ENCODE peak calls at places on chromosomes 4 and X, in nine cellular contexts. H is A673; C is caudate nucleus; Z is ascending aorta; O is GM23338; E is activated T-helper 1 cell treated with anti-CD3 and anti-CD28 coated beads, Interleukin-2, amount 50 U/mL, for 16 hours; X is mucosa of gallbladder; K is dorsolateral prefrontal cortex; S is iPS-NIHi11. Y is an unnamed sample.
A peak's percentile ranks its signal among the peaks of the same experiment; 100 is the strongest.

GRCh38 chr4:105714932-105715331 is 6.3 kb downstream of the GSTCD start:
- DNase-seq in E (no peak), X (no peak), K (no peak), S (no peak), C (no peak), O (no peak), H (no peak), Z (no peak), Y (no peak)

GRCh38 chrX:37685452-37686347 is at the start of gene XK:
- DNase-seq in Z (no peak), K (peak; percentile 41), E (peak; percentile 4), X (peak; percentile 30), C (peak; percentile 11), H (peak; percentile 61), S (peak; percentile 50), O (peak; percentile 74), Y (peak; percentile 10)

GRCh38 chr4:165945991-165946390 is 73.0 kb downstream of the TLL1 start:
- DNase-seq in C (no peak), S (no peak), E (no peak), H (no peak), Z (no peak), K (no peak), X (no peak), O (no peak), Y (no peak)

GRCh38 chr4:128516568-128516967 is 229.0 kb upstream of the PGRMC2 start:
- DNase-seq in H (no peak), E (no peak), K (no peak), C (no peak), O (no peak), S (no peak), Z (no peak), X (no peak), Y (no peak)

GRCh38 chr4:30720656-30721352 is 635 bp downstream of the PCDH7 start:
- DNase-seq in S (peak; percentile 19), Z (no peak), E (no peak), H (peak; percentile 68), X (no peak), O (peak; percentile 64), C (no peak), K (peak; percentile 32), Y (no peak)

GRCh38 chrX:41553688-41554087 is 106.5 kb downstream of the NYX start:
- DNase-seq in H (no peak), S (no peak), E (no peak), O (no peak), X (no peak), K (no peak), Z (no peak), C (no peak), Y (no peak)

GRCh38 chrX:102651242-102651967 is at the start of gene GPRASP1:
- DNase-seq in C (peak; percentile 17), H (peak; percentile 45), K (peak; percentile 65), Z (no peak), S (peak; percentile 26), E (peak; percentile 35), X (peak; percentile 49), O (peak; percentile 69), Y (peak; percentile 41)

GRCh38 chr4:7186081-7186480 is 6.3 kb upstream of the SORCS2 start:
- DNase-seq in S (peak; percentile 85), Z (no peak), X (no peak), E (no peak), H (no peak), C (no peak), K (no peak), O (peak; percentile 72), Y (no peak)

GRCh38 chr4:72893354-72894066 is 176.0 kb downstream of the COX18 start:
- DNase-seq in K (no peak), Z (no peak), X (no peak), E (no peak), O (no peak), H (no peak), S (no peak), C (no peak), Y (no peak)

GRCh38 chr4:141870152-141870551 is 233.8 kb downstream of the IL15 start:
- DNase-seq in H (no peak), X (no peak), E (no peak), Z (no peak), S (no peak), C (no peak), O (no peak), K (no peak), Y (no peak)

GRCh38 chr4:56907009-56907408 is 691 bp upstream of the REST start:
- DNase-seq in H (no peak), X (no peak), K (no peak), O (peak; percentile 48), S (peak; percentile 46), Z (no peak), E (no peak), C (no peak), Y (no peak)

GRCh38 chr4:15805583-15806517 is 27.7 kb downstream of the CD38 start:
- DNase-seq in S (peak; percentile 62), C (no peak), Z (no peak), X (peak; percentile 45), E (no peak), H (peak; percentile 84), O (peak; percentile 86), K (no peak), Y (peak; percentile 41)

GRCh38 chrX:42739258-42739657 is 38.7 kb downstream of the PPP1R2C start:
- DNase-seq in S (no peak), C (no peak), K (no peak), Z (no peak), O (no peak), X (no peak), H (no peak), E (no peak), Y (no peak)

GRCh38 chrX:65406532-65406931 is 128.1 kb downstream of the LAS1L start:
- DNase-seq in E (no peak), C (no peak), O (peak; percentile 23), Z (no peak), S (peak; percentile 46), H (peak; percentile 1), K (no peak), X (no peak), Y (peak; percentile 6)

GRCh38 chr4:123406862-123407261 is 10.3 kb downstream of the SPRY1 start:
- DNase-seq in O (no peak), S (no peak), C (no peak), K (no peak), X (no peak), Z (no peak), H (no peak), E (no peak), Y (no peak)

GRCh38 chrX:149871940-149872339 is 9.0 kb upstream of the MAGEA8 start:
- DNase-seq in K (no peak), Z (no peak), E (peak; percentile 51), H (peak; percentile 27), S (peak; percentile 22), C (no peak), X (no peak), O (peak; percentile 55), Y (no peak)

GRCh38 chr4:73222466-73223257 is 35.9 kb downstream of the ANKRD17 start:
- DNase-seq in X (peak; percentile 75), C (peak; percentile 47), Z (peak; percentile 33), S (peak; percentile 67), K (peak; percentile 45), O (peak; percentile 71), E (peak; percentile 23), H (peak; percentile 86), Y (peak; percentile 85)

GRCh38 chr4:119028296-119028695 is 107.3 kb upstream of the MYOZ2 start:
- DNase-seq in S (no peak), E (no peak), H (no peak), K (no peak), C (no peak), Z (no peak), O (no peak), X (no peak), Y (no peak)

GRCh38 chrX:46865281-46865680 is 28.4 kb downstream of the RP2 start:
- DNase-seq in Z (no peak), E (no peak), C (no peak), X (no peak), K (no peak), S (no peak), O (no peak), H (no peak), Y (no peak)

GRCh38 chr4:95363966-95364365 is 184.8 kb downstream of the UNC5C start:
- DNase-seq in Z (no peak), E (no peak), X (no peak), K (no peak), H (no peak), C (no peak), O (no peak), S (no peak), Y (no peak)

GRCh38 chrX:2404816-2405215 is 96.0 kb downstream of the DHRSX start:
- DNase-seq in H (no peak), C (no peak), S (no peak), E (no peak), Z (no peak), K (no peak), O (no peak), X (no peak), Y (no peak)

GRCh38 chr4:153426207-153426886 is 39.8 kb upstream of the TMEM131L start:
- DNase-seq in S (no peak), H (no peak), X (no peak), K (no peak), C (no peak), O (no peak), Z (no peak), E (no peak), Y (no peak)

GRCh38 chrX:44224760-44225159 is 118.7 kb downstream of the EFHC2 start:
- DNase-seq in H (no peak), Z (no peak), X (peak; percentile 54), S (no peak), O (no peak), E (no peak), K (no peak), C (no peak), Y (no peak)

GRCh38 chrX:139554991-139555675 is 24.6 kb downstream of the F9 start:
- DNase-seq in X (no peak), K (no peak), S (peak; percentile 2), H (no peak), Z (no peak), O (peak; percentile 27), E (no peak), C (no peak), Y (no peak)

GRCh38 chrX:63050225-63050624 is 300.9 kb downstream of the SPIN4 start:
- DNase-seq in K (no peak), O (peak; percentile 3), E (no peak), H (no peak), S (no peak), C (no peak), X (no peak), Z (no peak), Y (no peak)

GRCh38 chr4:56981795-56982201 is 3.1 kb downstream of the POLR2B start:
- DNase-seq in C (no peak), H (no peak), K (no peak), E (no peak), S (no peak), O (no peak), Z (no peak), X (no peak), Y (no peak)

GRCh38 chr4:95038791-95039190 is 281.0 kb downstream of the BMPR1B start:
- DNase-seq in O (no peak), S (no peak), E (no peak), Z (no peak), H (no peak), K (no peak), C (no peak), X (no peak), Y (no peak)

GRCh38 chrX:139691493-139691842 is 16.5 kb downstream of the MCF2 start:
- DNase-seq in H (no peak), Z (no peak), X (no peak), C (no peak), O (peak; percentile 15), E (no peak), S (peak; percentile 14), K (no peak), Y (no peak)

GRCh38 chrX:45515262-45516215 is 314.9 kb upstream of the DIPK2B start:
- DNase-seq in K (peak; percentile 24), S (no peak), H (peak; percentile 72), E (no peak), X (peak; percentile 27), C (peak; percentile 0), O (peak; percentile 44), Z (peak; percentile 60), Y (peak; percentile 40)

GRCh38 chrX:134249231-134249630 is 12.2 kb downstream of the CCDC160 start:
- DNase-seq in O (no peak), H (no peak), K (no peak), S (no peak), Z (no peak), X (no peak), C (no peak), E (no peak), Y (no peak)

GRCh38 chr4:124484008-124484407 is 228.5 kb downstream of the ANKRD50 start:
- DNase-seq in O (no peak), H (no peak), S (no peak), E (no peak), X (no peak), Z (no peak), C (no peak), K (no peak), Y (no peak)